ENCODE peak calls at places on chromosomes 1 and 21, in four cellular contexts. G is SJCRH30, N is mesendoderm, S is endothelial cell of umbilical vein. R is an unnamed sample.

GRCh38 chr1:53408013-53408754 is 51.0 kb upstream of the DMRTB1 start:
- DNase-seq in G (no peak), N (no peak), S (no peak), R (no peak)

GRCh38 chr1:56788102-56788501 is 31.1 kb downstream of the FYB2 start:
- DNase-seq in G (no peak), N (no peak), S (no peak), R (no peak)

GRCh38 chr1:119739150-119739549 is 27.4 kb downstream of the PHGDH start:
- DNase-seq in G (no peak), N (no peak), S (no peak), R (no peak)

GRCh38 chr21:35924714-35925301 is 135.5 kb downstream of the SETD4 start:
- DNase-seq in G (peak; percentile 62), N (no peak), S (peak; percentile 36), R (no peak)

GRCh38 chr1:85447000-85447943 is 17.7 kb downstream of the DDAH1 start:
- DNase-seq in G (no peak), N (no peak), S (peak; percentile 17), R (no peak)

GRCh38 chr1:107652976-107653375 is 312.0 kb downstream of the VAV3 start:
- DNase-seq in G (no peak), N (no peak), S (no peak), R (no peak)

GRCh38 chr21:17466166-17466565 is 46.7 kb upstream of the CXADR start:
- DNase-seq in G (peak; percentile 5), N (peak; percentile 31), S (no peak), R (no peak)

GRCh38 chr1:87367549-87367948 is 38.9 kb downstream of the LMO4 start:
- DNase-seq in G (no peak), N (no peak), S (no peak), R (no peak)

GRCh38 chr21:36526104-36526503 is 46.2 kb upstream of the CLDN14 start:
- DNase-seq in G (no peak), N (no peak), S (no peak), R (no peak)

GRCh38 chr1:207948536-207949250 is 37.8 kb upstream of the CD34 start:
- DNase-seq in G (no peak), N (no peak), S (peak; percentile 20), R (no peak)
- H3K4me3 ChIP-seq in G (no peak overlapping the region), N (no peak overlapping the region), S (no peak overlapping the region), R (no peak overlapping the region)

GRCh38 chr1:89311757-89312156 is 39.1 kb upstream of the GBP5 start:
- DNase-seq in G (no peak), N (no peak), S (peak; percentile 24), R (no peak)
- H3K4me1 ChIP-seq in G (no peaks in the 10 kb centered on the region), N (no peaks in the 10 kb centered on the region), S (no peaks in the 10 kb centered on the region), R (no peaks in the 10 kb centered on the region)

GRCh38 chr1:55210990-55211389 is 4.2 kb downstream of the USP24 start:
- DNase-seq in G (no peak), N (no peak), S (peak; percentile 22), R (no peak)

GRCh38 chr1:55211909-55212308 is 3.3 kb downstream of the USP24 start:
- DNase-seq in G (no peak), N (no peak), S (no peak), R (no peak)

GRCh38 chr1:55206210-55206609 is 9.0 kb downstream of the USP24 start:
- DNase-seq in G (no peak), N (peak; percentile 47), S (no peak), R (no peak)

GRCh38 chr1:55211456-55211855 is 3.7 kb downstream of the USP24 start:
- DNase-seq in G (no peak), N (no peak), S (no peak), R (no peak)

GRCh38 chr1:55209247-55209646 is 5.9 kb downstream of the USP24 start:
- DNase-seq in G (no peak), N (peak; percentile 45), S (no peak), R (no peak)
- H3K4me3 ChIP-seq in G (no peak overlapping the region), N (no peak overlapping the region), S (no peak overlapping the region), R (no peak overlapping the region)

GRCh38 chr1:27406354-27406665 is 13.9 kb downstream of the GPR3 start:
- DNase-seq in G (no peak), N (no peak), S (no peak), R (no peak)

GRCh38 chr1:27405074-27405473 is 12.7 kb downstream of the GPR3 start:
- DNase-seq in G (peak; percentile 72), N (peak; percentile 93), S (no peak), R (no peak)

GRCh38 chr1:27409669-27410068 is 17.2 kb downstream of the GPR3 start:
- DNase-seq in G (no peak), N (no peak), S (no peak), R (no peak)

GRCh38 chr1:27410709-27411108 is 18.3 kb downstream of the GPR3 start:
- DNase-seq in G (no peak), N (no peak), S (no peak), R (no peak)

GRCh38 chr1:27408151-27408550 is 15.7 kb downstream of the GPR3 start:
- DNase-seq in G (no peak), N (no peak), S (no peak), R (no peak)
- H3K4me1 ChIP-seq in G (peaks cover 18% of the 10 kb centered on the region), N (peaks cover 4% of the 10 kb centered on the region), S (no peaks in the 10 kb centered on the region), R (no peaks in the 10 kb centered on the region)

GRCh38 chr1:38093569-38094520 is 47.3 kb upstream of the POU3F1 start:
- DNase-seq in G (no peak), N (no peak), S (no peak), R (no peak)

GRCh38 chr1:38094711-38095336 is 48.2 kb upstream of the POU3F1 start:
- DNase-seq in G (no peak), N (no peak), S (no peak), R (no peak)

GRCh38 chr1:38095337-38096030 is 48.9 kb upstream of the POU3F1 start:
- DNase-seq in G (no peak), N (no peak), S (no peak), R (no peak)

GRCh38 chr1:38098101-38098847 is 51.7 kb upstream of the POU3F1 start:
- DNase-seq in G (no peak), N (no peak), S (no peak), R (no peak)

DNA sequence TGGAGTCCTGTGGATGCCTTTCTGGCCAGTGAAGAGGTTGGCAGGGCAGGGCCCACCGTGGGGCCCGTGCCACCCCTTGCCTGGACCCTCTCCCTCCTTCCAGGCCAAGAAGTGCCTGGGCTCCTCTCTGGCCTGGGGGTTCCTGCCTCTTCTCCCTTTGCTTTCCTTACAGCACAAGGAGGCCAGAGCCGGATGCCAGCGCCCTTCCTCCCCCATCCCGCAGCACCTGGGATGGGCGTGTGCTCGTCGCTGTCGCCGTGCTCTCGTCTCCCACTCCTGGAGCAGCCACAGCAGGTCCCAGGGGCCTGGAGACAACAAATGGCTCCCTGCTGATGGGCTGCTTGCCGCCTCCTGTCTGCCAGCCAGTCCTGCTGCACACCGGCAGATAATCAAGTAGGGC is 50.7 kb upstream of the POU3F1 start:
- DNase-seq in G (no peak), N (peak; percentile 23), S (no peak), R (no peak)
- H3K4me3 ChIP-seq in G (no peak overlapping the region), N (no peak overlapping the region), S (no peak overlapping the region), R (no peak overlapping the region)

DNA sequence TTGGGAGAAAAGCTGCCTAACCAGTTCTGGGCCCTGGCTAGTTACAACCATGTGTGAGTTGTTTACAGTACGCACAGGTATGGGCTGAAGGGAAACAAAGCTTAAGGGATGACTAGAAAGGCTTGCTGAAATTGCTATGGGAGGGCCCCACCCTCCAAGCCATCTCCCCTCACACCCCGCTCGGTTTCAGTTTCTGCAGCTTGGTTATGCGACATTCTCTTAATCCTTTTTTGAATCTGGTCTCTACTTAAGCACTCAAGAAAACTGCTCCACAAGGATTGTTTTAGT is 43.1 kb downstream of the PBX1 start:
- DNase-seq in G (no peak), N (peak; percentile 97), S (no peak), R (peak; percentile 88)
- H3K4me1 ChIP-seq in G (peaks cover 12% of the 10 kb centered on the region), N (peaks cover 14% of the 10 kb centered on the region), S (peaks cover 3% of the 10 kb centered on the region), R (peaks cover 76% of the 10 kb centered on the region)

DNA sequence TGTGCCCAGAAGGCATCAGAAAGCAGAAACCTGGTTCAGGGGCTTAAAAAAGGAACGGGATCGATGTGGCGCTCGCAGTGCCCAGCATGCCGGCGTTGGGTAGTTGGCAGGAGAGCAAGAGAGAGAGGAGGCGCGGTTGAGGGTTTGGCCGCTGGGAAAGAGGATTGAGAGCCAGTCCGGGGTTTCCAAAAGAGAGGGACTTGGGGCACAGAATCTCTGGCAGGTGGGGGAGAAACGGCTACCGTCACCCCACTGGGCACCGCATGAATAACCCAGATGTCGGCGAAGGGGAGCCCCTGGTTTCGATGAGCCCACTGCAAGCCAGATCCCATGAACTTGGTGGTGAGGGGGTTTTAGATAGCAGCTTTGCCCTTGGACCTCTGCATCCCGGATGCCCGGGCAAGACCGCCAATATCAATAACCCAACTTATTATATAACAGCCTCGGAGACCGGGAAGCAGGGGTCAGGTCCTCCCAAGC is 60.4 kb upstream of the ACOT11 start:
- DNase-seq in G (no peak), N (no peak), S (no peak), R (no peak)
- H3K4me3 ChIP-seq in G (peak overlapping the region; percentile 57), N (no peak overlapping the region), S (peak overlapping the region; percentile 3), R (peak overlapping the region; percentile 47)

GRCh38 chr1:205955499-205955898 is 12.2 kb upstream of the SLC26A9 start:
- DNase-seq in G (no peak), N (no peak), S (no peak), R (no peak)
- H3K4me1 ChIP-seq in G (peaks cover 10% of the 10 kb centered on the region), N (no peaks in the 10 kb centered on the region), S (peaks cover 11% of the 10 kb centered on the region), R (peaks cover 5% of the 10 kb centered on the region)

GRCh38 chr1:220811695-220812094 is 25.0 kb downstream of the MTARC1 start:
- DNase-seq in G (no peak), N (no peak), S (no peak), R (no peak)

GRCh38 chr1:220809704-220810103 is 23.0 kb downstream of the MTARC1 start:
- DNase-seq in G (no peak), N (no peak), S (no peak), R (no peak)

GRCh38 chr1:220809187-220809550 is 22.5 kb downstream of the MTARC1 start:
- DNase-seq in G (no peak), N (no peak), S (no peak), R (no peak)

GRCh38 chr1:220810963-220811362 is 24.2 kb downstream of the MTARC1 start:
- DNase-seq in G (no peak), N (peak; percentile 46), S (peak; percentile 30), R (no peak)

DNA sequence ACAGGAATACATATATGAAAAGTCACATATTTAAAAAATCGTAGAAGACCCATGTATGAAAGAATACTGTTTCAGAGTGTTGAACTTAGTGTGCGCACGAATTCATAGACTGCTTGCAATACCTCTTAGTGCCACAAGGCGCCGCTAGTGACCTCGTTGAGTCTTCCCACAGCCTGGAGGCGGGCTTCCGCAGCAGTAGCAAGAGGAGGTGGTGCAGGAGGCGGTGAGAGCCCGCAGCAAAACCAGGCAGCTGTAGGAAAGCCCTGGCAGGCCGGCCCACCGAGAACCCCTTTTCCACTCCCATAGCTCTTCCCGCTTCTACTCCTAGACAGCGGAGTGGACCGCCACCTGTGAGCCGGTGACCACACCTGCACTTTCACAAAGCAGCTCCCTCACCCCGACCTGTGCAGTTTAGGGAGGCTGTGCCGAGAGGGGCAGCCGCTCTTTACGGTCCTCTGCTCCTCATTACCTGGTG is 23.5 kb downstream of the MTARC1 start:
- DNase-seq in G (peak; percentile 83), N (peak; percentile 90), S (peak; percentile 82), R (peak; percentile 76)
- H3K4me3 ChIP-seq in G (no peak overlapping the region), N (no peak overlapping the region), S (no peak overlapping the region), R (no peak overlapping the region)